ENCODE peak calls at places on chromosomes 12 and 14, in nine cellular contexts. B is CD8-positive, alpha-beta memory T cell; S is D341Med; A is GOT3; T is H7; E is nephron progenitor cell; H is mesenchymal stem cell; V is Ammon's horn; L is activated naive CD4-positive, alpha-beta T cell treated with Interleukin-2 at 50 U/mL for 16 hours. M is an unnamed sample.

GRCh38 chr12:52391618-52392002 is 6.2 kb upstream of the KRT84 start:
- DNase-seq in B (no peak), V (peak), H (no peak), S (peak), E (no peak), L (no peak), T (no peak), A (no peak), M (no peak)

GRCh38 chr12:6042447-6042846 is 82.0 kb downstream of the VWF start:
- DNase-seq in B (no peak), L (no peak), A (no peak), S (no peak), T (no peak), V (no peak), E (no peak), H (no peak), M (no peak)

GRCh38 chr12:26668230-26668629 is 164.8 kb downstream of the ITPR2 start:
- DNase-seq in L (no peak), A (no peak), V (no peak), T (no peak), B (no peak), S (no peak), E (no peak), H (no peak), M (no peak)

GRCh38 chr14:25753130-25753529 is 703.2 kb upstream of the STXBP6 start:
- DNase-seq in L (no peak), V (no peak), S (no peak), A (no peak), B (no peak), H (no peak), E (no peak), T (no peak), M (no peak)

GRCh38 chr12:7122876-7123769 is 5.6 kb downstream of the RBP5 start:
- DNase-seq in A (no peak), T (peak), S (no peak), L (no peak), B (no peak), E (no peak), V (no peak), H (no peak), M (no peak)

GRCh38 chr14:47270715-47271114 is 404.7 kb downstream of the MDGA2 start:
- DNase-seq in V (no peak), E (no peak), L (no peak), B (no peak), S (no peak), A (no peak), T (no peak), H (peak), M (no peak)

GRCh38 chr14:106372870-106373657 is 846.7 kb downstream of the TMEM121 start:
- DNase-seq in L (peak), E (no peak), V (no peak), B (peak), H (no peak), S (peak), T (peak), A (no peak), M (no peak)

GRCh38 chr12:104586325-104587048 is 129.7 kb downstream of the CHST11 start:
- DNase-seq in B (no peak), E (peak), T (no peak), L (no peak), S (no peak), A (no peak), V (no peak), H (no peak), M (no peak)